ENCODE peak calls at places on chromosomes 6 and 20, in nine cellular contexts. V, P, S, I, U, L, N, X and Y are unnamed samples.

GRCh38 chr6:52745764-52746201 is 17.5 kb downstream of the GSTA2 start:
- DNase-seq in V (no peak), P (no peak), S (no peak), I (no peak), U (no peak), L (no peak), N (no peak), X (no peak), Y (no peak)

GRCh38 chr6:55033021-55033546 is 141.2 kb upstream of the HCRTR2 start:
- DNase-seq in V (no peak), P (no peak), S (no peak), I (peak), U (peak), L (no peak), N (no peak), X (no peak), Y (no peak)

GRCh38 chr6:44407951-44408670 is 20.6 kb downstream of the CDC5L start:
- DNase-seq in V (no peak), P (no peak), S (no peak), I (no peak), U (no peak), L (no peak), N (no peak), X (no peak), Y (no peak)

GRCh38 chr6:54697423-54697822 is 149.1 kb upstream of the FAM83B start:
- DNase-seq in V (no peak), P (no peak), S (no peak), I (no peak), U (no peak), L (peak), N (no peak), X (no peak), Y (no peak)

GRCh38 chr20:50931048-50931305 is 260 bp downstream of the ADNP start:
- DNase-seq in V (no peak), P (no peak), S (no peak), I (no peak), U (no peak), L (no peak), N (no peak), X (no peak), Y (no peak)

GRCh38 chr20:53331151-53331973 is 262.3 kb downstream of the ZNF217 start:
- DNase-seq in V (peak), P (no peak), S (no peak), I (peak), U (peak), L (peak), N (no peak), X (peak), Y (no peak)

GRCh38 chr20:41038878-41039404 is 10.3 kb downstream of the TOP1 start:
- DNase-seq in V (no peak), P (no peak), S (no peak), I (no peak), U (no peak), L (no peak), N (no peak), X (no peak), Y (no peak)

GRCh38 chr6:7196019-7196402 is 88.2 kb downstream of the RREB1 start:
- DNase-seq in V (no peak), P (no peak), S (no peak), I (no peak), U (no peak), L (no peak), N (no peak), X (no peak), Y (no peak)

GRCh38 chr6:6393069-6393529 is 72.6 kb upstream of the F13A1 start:
- DNase-seq in V (no peak), P (no peak), S (no peak), I (no peak), U (no peak), L (no peak), N (no peak), X (no peak), Y (no peak)

GRCh38 chr6:26199773-26200728 is 112.8 kb downstream of the HFE start:
- DNase-seq in V (no peak), P (no peak), S (no peak), I (no peak), U (peak), L (no peak), N (no peak), X (peak), Y (no peak)

GRCh38 chr20:47610247-47610944 is 108.7 kb downstream of the NCOA3 start:
- DNase-seq in V (no peak), P (no peak), S (no peak), I (peak), U (peak), L (peak), N (no peak), X (peak), Y (peak)

GRCh38 chr6:85864453-85865401 is 222.0 kb upstream of the SYNCRIP start:
- DNase-seq in V (no peak), P (no peak), S (no peak), I (no peak), U (peak), L (no peak), N (no peak), X (no peak), Y (no peak)

GRCh38 chr6:2485116-2485515 is 239.7 kb upstream of the GMDS start:
- DNase-seq in V (no peak), P (no peak), S (no peak), I (no peak), U (no peak), L (no peak), N (no peak), X (no peak), Y (no peak)

GRCh38 chr6:104969785-104970581 is 13.1 kb downstream of the LIN28B start:
- DNase-seq in V (no peak), P (no peak), S (no peak), I (peak), U (no peak), L (no peak), N (no peak), X (no peak), Y (no peak)

GRCh38 chr6:5302995-5303622 is 41.8 kb downstream of the FARS2 start:
- DNase-seq in V (peak), P (no peak), S (no peak), I (no peak), U (peak), L (no peak), N (no peak), X (no peak), Y (peak)

GRCh38 chr6:14784596-14785360 is 461.1 kb upstream of the JARID2 start:
- DNase-seq in V (no peak), P (no peak), S (no peak), I (peak), U (no peak), L (no peak), N (no peak), X (no peak), Y (peak)

GRCh38 chr20:45359069-45359405 is 3.9 kb upstream of the SYS1 start:
- DNase-seq in V (no peak), P (peak), S (no peak), I (peak), U (peak), L (no peak), N (no peak), X (no peak), Y (no peak)

GRCh38 chr6:96721227-96721626 is 116.0 kb downstream of the GPR63 start:
- DNase-seq in V (no peak), P (no peak), S (no peak), I (peak), U (no peak), L (no peak), N (no peak), X (no peak), Y (no peak)

GRCh38 chr20:57322476-57322875 is 7.1 kb upstream of the SPO11 start:
- DNase-seq in V (no peak), P (no peak), S (no peak), I (no peak), U (no peak), L (no peak), N (no peak), X (no peak), Y (no peak)

GRCh38 chr20:58898629-58899028 is 46.1 kb downstream of the GNAS start:
- DNase-seq in V (no peak), P (no peak), S (no peak), I (no peak), U (no peak), L (no peak), N (no peak), X (no peak), Y (no peak)